ENCODE peak calls at places on chromosomes 16 and 17, in seven cellular contexts. N is ELF-1; E is PC-3; B is NCI-H2227 treated with DMSO at 0.1 percent for 48 hours; Y is nephron progenitor cell; K is HCEC 1CT; D is stimulated activated CD4-positive, alpha-beta T cell treated with anti-CD3 and anti-CD28 coated beads, Interleukin-1b, Interleukin-23, amount 100 ng/mL, for 1 hour. O is an unnamed sample.

GRCh38 chr17:74877592-74878543 is 5.1 kb upstream of the FDXR start:
- DNase-seq in N (no peak), E (peak), B (no peak), Y (no peak), K (peak), D (no peak), O (no peak)

GRCh38 chr17:8724451-8724850 is 20.2 kb downstream of the CCDC42 start:
- DNase-seq in N (peak), E (no peak), B (no peak), Y (no peak), K (no peak), D (no peak), O (no peak)

GRCh38 chr16:85329059-85329812 is 217.0 kb upstream of the CIBAR2 start:
- DNase-seq in N (peak), E (no peak), B (no peak), Y (peak), K (no peak), D (no peak), O (no peak)

GRCh38 chr17:59837362-59838195 is 55.2 kb downstream of the TUBD1 start:
- DNase-seq in N (peak), E (peak), B (no peak), Y (peak), K (peak), D (no peak), O (peak)

GRCh38 chr17:77891602-77892001 is 66.9 kb upstream of the TNRC6C start:
- DNase-seq in N (no peak), E (no peak), B (no peak), Y (no peak), K (no peak), D (no peak), O (no peak)

GRCh38 chr16:10993649-10994048 is 49.3 kb downstream of the CLEC16A start:
- DNase-seq in N (no peak), E (no peak), B (no peak), Y (no peak), K (no peak), D (no peak), O (no peak)

GRCh38 chr17:72136692-72137550 is 16.1 kb downstream of the SOX9 start:
- DNase-seq in N (no peak), E (peak), B (no peak), Y (no peak), K (peak), D (no peak), O (peak)

GRCh38 chr17:74380086-74380958 is 13.0 kb downstream of the GPR142 start:
- DNase-seq in N (peak), E (peak), B (peak), Y (no peak), K (no peak), D (no peak), O (no peak)

GRCh38 chr17:63402808-63403207 is 43.3 kb downstream of the CYB561 start:
- DNase-seq in N (no peak), E (no peak), B (no peak), Y (no peak), K (peak), D (no peak), O (peak)

GRCh38 chr16:8858994-8859912 is 9.6 kb downstream of the CARHSP1 start:
- DNase-seq in N (no peak), E (no peak), B (no peak), Y (no peak), K (no peak), D (no peak), O (no peak)

GRCh38 chr17:77942111-77942988 is 16.2 kb upstream of the TNRC6C start:
- DNase-seq in N (no peak), E (no peak), B (no peak), Y (no peak), K (no peak), D (no peak), O (no peak)

GRCh38 chr17:81705518-81706231 is 2.5 kb downstream of the MRPL12 start:
- DNase-seq in N (no peak), E (no peak), B (no peak), Y (no peak), K (no peak), D (no peak), O (no peak)

GRCh38 chr17:36851230-36851629 is 86.0 kb upstream of the LHX1 start:
- DNase-seq in N (no peak), E (peak), B (no peak), Y (no peak), K (peak), D (no peak), O (peak)

GRCh38 chr17:72413077-72414031 is 292.5 kb downstream of the SOX9 start:
- DNase-seq in N (no peak), E (no peak), B (no peak), Y (no peak), K (no peak), D (no peak), O (no peak)

GRCh38 chr16:6880263-6880662 is 452.4 kb upstream of the RBFOX1 start:
- DNase-seq in N (peak), E (no peak), B (no peak), Y (no peak), K (no peak), D (no peak), O (no peak)

GRCh38 chr16:12749076-12749475 is 54.6 kb downstream of the CPPED1 start:
- DNase-seq in N (no peak), E (no peak), B (no peak), Y (no peak), K (no peak), D (no peak), O (no peak)

GRCh38 chr17:72334205-72334604 is 213.4 kb downstream of the SOX9 start:
- DNase-seq in N (no peak), E (no peak), B (no peak), Y (no peak), K (peak), D (no peak), O (peak)

GRCh38 chr17:53934931-53935330 is 112.2 kb downstream of the KIF2B start:
- DNase-seq in N (no peak), E (no peak), B (no peak), Y (no peak), K (no peak), D (no peak), O (no peak)

GRCh38 chr16:59880626-59881025 is 1146.5 kb upstream of the GOT2 start:
- DNase-seq in N (no peak), E (peak), B (no peak), Y (no peak), K (no peak), D (no peak), O (no peak)

GRCh38 chr17:11241611-11242226 is 706 bp downstream of the SHISA6 start:
- DNase-seq in N (no peak), E (no peak), B (no peak), Y (no peak), K (no peak), D (no peak), O (no peak)

GRCh38 chr17:58153046-58153445 is 4.9 kb downstream of the OR4D1 start:
- DNase-seq in N (no peak), E (no peak), B (no peak), Y (no peak), K (no peak), D (no peak), O (no peak)

GRCh38 chr17:8702996-8703395 is 41.6 kb downstream of the CCDC42 start:
- DNase-seq in N (no peak), E (no peak), B (no peak), Y (no peak), K (no peak), D (no peak), O (no peak)

GRCh38 chr17:42362245-42362961 is 25.8 kb downstream of the STAT3 start:
- DNase-seq in N (no peak), E (no peak), B (peak), Y (no peak), K (no peak), D (no peak), O (peak)

GRCh38 chr16:70681382-70682238 is 4.2 kb downstream of the MTSS2 start:
- DNase-seq in N (peak), E (no peak), B (no peak), Y (no peak), K (no peak), D (no peak), O (no peak)

GRCh38 chr17:82962163-82962720 is 117.2 kb upstream of the METRNL start:
- DNase-seq in N (no peak), E (peak), B (no peak), Y (no peak), K (no peak), D (no peak), O (no peak)

GRCh38 chr17:82370471-82371332 is 863 bp upstream of the UTS2R start:
- DNase-seq in N (peak), E (peak), B (no peak), Y (no peak), K (no peak), D (peak), O (peak)

GRCh38 chr16:58459344-58460218 is 40.4 kb upstream of the NDRG4 start:
- DNase-seq in N (no peak), E (peak), B (no peak), Y (no peak), K (peak), D (no peak), O (peak)

GRCh38 chr16:22098538-22099255 is 6.4 kb downstream of the VWA3A start:
- DNase-seq in N (peak), E (peak), B (peak), Y (peak), K (peak), D (no peak), O (peak)

GRCh38 chr17:38324732-38325131 is 19.0 kb downstream of the GPR179 start:
- DNase-seq in N (no peak), E (no peak), B (no peak), Y (no peak), K (no peak), D (no peak), O (no peak)

GRCh38 chr16:10039220-10040096 is 142.8 kb downstream of the GRIN2A start:
- DNase-seq in N (peak), E (no peak), B (no peak), Y (peak), K (no peak), D (no peak), O (peak)

GRCh38 chr16:5025171-5025632 is 8.5 kb downstream of the NAGPA start:
- DNase-seq in N (peak), E (no peak), B (peak), Y (peak), K (no peak), D (no peak), O (no peak)

GRCh38 chr16:87017388-87018012 is 299.7 kb downstream of the C16orf95 start:
- DNase-seq in N (peak), E (peak), B (no peak), Y (no peak), K (peak), D (no peak), O (peak)

GRCh38 chr17:81037026-81037782 is 2.3 kb downstream of the BAIAP2 start:
- DNase-seq in N (peak), E (peak), B (no peak), Y (no peak), K (no peak), D (no peak), O (no peak)

GRCh38 chr17:22310717-22311686 is 618.7 kb downstream of the KCNJ18 start:
- DNase-seq in N (peak), E (peak), B (no peak), Y (no peak), K (no peak), D (no peak), O (no peak)

GRCh38 chr17:17408236-17408794 is 68.5 kb upstream of the MED9 start:
- DNase-seq in N (no peak), E (peak), B (no peak), Y (no peak), K (peak), D (no peak), O (peak)

GRCh38 chr16:81823111-81823510 is 44.0 kb downstream of the PLCG2 start:
- DNase-seq in N (peak), E (no peak), B (no peak), Y (no peak), K (no peak), D (no peak), O (no peak)

GRCh38 chr17:57086069-57086930 is 1.3 kb downstream of the AKAP1 start:
- DNase-seq in N (peak), E (peak), B (no peak), Y (peak), K (peak), D (no peak), O (peak)